ENCODE peak calls at places on chromosomes 3 and 15, in four cellular contexts. T, V, H and I are unnamed samples.

GRCh38 chr3:57958642-57959406 is 49.4 kb upstream of the FLNB start:
- DNase-seq in T (no peak), V (no peak), H (no peak), I (no peak)

GRCh38 chr15:51775967-51776816 is 24.8 kb downstream of the TMOD2 start:
- DNase-seq in T (no peak), V (no peak), H (peak; percentile 65), I (peak; percentile 54)

GRCh38 chr3:193730976-193731375 is 138.0 kb downstream of the OPA1 start:
- DNase-seq in T (no peak), V (no peak), H (no peak), I (no peak)

GRCh38 chr15:58551084-58551763 is 119.4 kb downstream of the LIPC start:
- DNase-seq in T (no peak), V (no peak), H (no peak), I (no peak)

GRCh38 chr3:187678869-187679268 is 8.7 kb upstream of the SST start:
- DNase-seq in T (no peak), V (peak; percentile 55), H (peak; percentile 35), I (no peak)

GRCh38 chr3:38046027-38046426 is 7.0 kb downstream of the DLEC1 start:
- DNase-seq in T (no peak), V (no peak), H (no peak), I (no peak)

GRCh38 chr15:20340931-20341661 is 200.5 kb downstream of the GOLGA6L6 start:
- DNase-seq in T (no peak), V (peak; percentile 34), H (peak; percentile 48), I (peak; percentile 79)

GRCh38 chr3:117350386-117350785 is 640.8 kb downstream of the TUSC7 start:
- DNase-seq in T (no peak), V (no peak), H (peak; percentile 35), I (no peak)

GRCh38 chr15:86802244-86802643 is 722.6 kb downstream of the AGBL1 start:
- DNase-seq in T (no peak), V (no peak), H (no peak), I (no peak)

GRCh38 chr3:136730595-136731273 is 21.4 kb downstream of the STAG1 start:
- DNase-seq in T (no peak), V (no peak), H (no peak), I (no peak)

GRCh38 chr3:142850395-142851023 is 38.4 kb downstream of the PCOLCE2 start:
- DNase-seq in T (no peak), V (peak; percentile 95), H (no peak), I (no peak)

GRCh38 chr3:165382672-165383071 is 186.5 kb upstream of the SLITRK3 start:
- DNase-seq in T (no peak), V (no peak), H (no peak), I (no peak)

GRCh38 chr3:156180077-156180476 is 59.7 kb downstream of the KCNAB1 start:
- DNase-seq in T (no peak), V (peak; percentile 70), H (no peak), I (no peak)